ENCODE peak calls at places on chromosomes 5 and 9, in six cellular contexts. One of them, this sample, is unnamed. For H3K4me1, the result is how much of the 10 kb centered on the place peaks cover.

GRCh38 chr5:83564069-83564749 is 92.7 kb downstream of the VCAN start:
- DNase-seq in neuronal stem cell: peak
- DNase-seq in PC-9: peak
- DNase-seq in naive thymus-derived CD4-positive, alpha-beta T cell: no peak
- DNase-seq in A549: peak
- DNase-seq in IMR-90: peak
- DNase-seq in this sample: peak

GRCh38 chr5:88785396-88786216 is 97.4 kb downstream of the MEF2C start:
- DNase-seq in IMR-90: peak
- DNase-seq in naive thymus-derived CD4-positive, alpha-beta T cell: no peak
- DNase-seq in neuronal stem cell: no peak
- DNase-seq in A549: peak
- DNase-seq in PC-9: peak
- DNase-seq in this sample: no peak

GRCh38 chr9:35229066-35229778 is 67.4 kb downstream of the UNC13B start:
- DNase-seq in neuronal stem cell: no peak
- DNase-seq in naive thymus-derived CD4-positive, alpha-beta T cell: no peak
- DNase-seq in PC-9: no peak
- DNase-seq in A549: no peak
- DNase-seq in IMR-90: no peak
- DNase-seq in this sample: no peak

GRCh38 chr9:36345103-36345846 is 54.8 kb downstream of the RNF38 start:
- DNase-seq in A549: no peak
- DNase-seq in naive thymus-derived CD4-positive, alpha-beta T cell: no peak
- DNase-seq in neuronal stem cell: no peak
- DNase-seq in PC-9: no peak
- DNase-seq in IMR-90: no peak
- DNase-seq in this sample: no peak

GRCh38 chr9:759983-760715 is 81.3 kb upstream of the DMRT1 start:
- DNase-seq in naive thymus-derived CD4-positive, alpha-beta T cell: no peak
- DNase-seq in A549: no peak
- DNase-seq in neuronal stem cell: no peak
- DNase-seq in IMR-90: no peak
- DNase-seq in PC-9: no peak
- DNase-seq in this sample: no peak

GRCh38 chr5:2780421-2781171 is 29.1 kb upstream of the IRX2 start:
- DNase-seq in IMR-90: no peak
- DNase-seq in neuronal stem cell: no peak
- DNase-seq in A549: no peak
- DNase-seq in PC-9: peak
- DNase-seq in naive thymus-derived CD4-positive, alpha-beta T cell: no peak
- DNase-seq in this sample: no peak

GRCh38 chr9:100473271-100474081 is 527 bp downstream of the TMEFF1 start:
- DNase-seq in neuronal stem cell: peak
- DNase-seq in PC-9: no peak
- DNase-seq in A549: peak
- DNase-seq in naive thymus-derived CD4-positive, alpha-beta T cell: peak
- DNase-seq in IMR-90: peak
- DNase-seq in this sample: peak

GRCh38 chr9:129070670-129071525 is 10.0 kb upstream of the DOLPP1 start:
- DNase-seq in neuronal stem cell: no peak
- DNase-seq in PC-9: peak
- DNase-seq in naive thymus-derived CD4-positive, alpha-beta T cell: no peak
- DNase-seq in A549: no peak
- DNase-seq in IMR-90: no peak
- DNase-seq in this sample: no peak

GRCh38 chr5:28748446-28748845 is 1710.1 kb upstream of the CDH9 start:
- DNase-seq in naive thymus-derived CD4-positive, alpha-beta T cell: no peak
- DNase-seq in IMR-90: no peak
- DNase-seq in neuronal stem cell: no peak
- DNase-seq in PC-9: no peak
- DNase-seq in A549: no peak
- DNase-seq in this sample: no peak

GRCh38 chr9:93956183-93956784 is 1.1 kb upstream of the BARX1 start:
- DNase-seq in neuronal stem cell: no peak
- DNase-seq in PC-9: no peak
- DNase-seq in A549: no peak
- DNase-seq in IMR-90: no peak
- DNase-seq in naive thymus-derived CD4-positive, alpha-beta T cell: no peak
- DNase-seq in this sample: no peak

GRCh38 chr5:152606739-152607138 is 201.7 kb upstream of the NMUR2 start:
- DNase-seq in PC-9: no peak
- DNase-seq in neuronal stem cell: no peak
- DNase-seq in IMR-90: no peak
- DNase-seq in A549: no peak
- DNase-seq in naive thymus-derived CD4-positive, alpha-beta T cell: no peak
- DNase-seq in this sample: no peak

GRCh38 chr5:150350524-150351344 is 6.8 kb upstream of the TCOF1 start:
- DNase-seq in naive thymus-derived CD4-positive, alpha-beta T cell: no peak
- DNase-seq in PC-9: peak
- DNase-seq in A549: peak
- DNase-seq in neuronal stem cell: peak
- DNase-seq in IMR-90: peak
- DNase-seq in this sample: peak

GRCh38 chr5:139473565-139473964 is 2.8 kb downstream of the SMIM33 start:
- DNase-seq in neuronal stem cell: no peak
- DNase-seq in IMR-90: no peak
- DNase-seq in PC-9: no peak
- DNase-seq in A549: no peak
- DNase-seq in naive thymus-derived CD4-positive, alpha-beta T cell: no peak
- DNase-seq in this sample: no peak

GRCh38 chr9:114525505-114525904 is 20.2 kb upstream of the WHRN start:
- DNase-seq in naive thymus-derived CD4-positive, alpha-beta T cell: no peak
- DNase-seq in A549: peak
- DNase-seq in neuronal stem cell: no peak
- DNase-seq in PC-9: peak
- DNase-seq in IMR-90: peak
- DNase-seq in this sample: no peak

GRCh38 chr9:99264070-99264469 is 42.0 kb downstream of the SEC61B start:
- DNase-seq in naive thymus-derived CD4-positive, alpha-beta T cell: no peak
- DNase-seq in A549: peak
- DNase-seq in IMR-90: no peak
- DNase-seq in neuronal stem cell: no peak
- DNase-seq in PC-9: no peak
- DNase-seq in this sample: no peak

GRCh38 chr5:178241688-178242231 is 9.2 kb upstream of the PHYKPL start:
- DNase-seq in IMR-90: no peak
- DNase-seq in neuronal stem cell: no peak
- DNase-seq in PC-9: no peak
- DNase-seq in A549: no peak
- DNase-seq in naive thymus-derived CD4-positive, alpha-beta T cell: no peak
- DNase-seq in this sample: no peak

GRCh38 chr9:101130089-101130488 is 101.6 kb downstream of the PLPPR1 start:
- DNase-seq in neuronal stem cell: no peak
- DNase-seq in naive thymus-derived CD4-positive, alpha-beta T cell: no peak
- DNase-seq in PC-9: no peak
- DNase-seq in IMR-90: no peak
- DNase-seq in A549: no peak
- DNase-seq in this sample: no peak

GRCh38 chr5:142779163-142779562 is 9.0 kb downstream of the ARHGAP26 start:
- DNase-seq in neuronal stem cell: no peak
- DNase-seq in A549: no peak
- DNase-seq in naive thymus-derived CD4-positive, alpha-beta T cell: no peak
- DNase-seq in PC-9: no peak
- DNase-seq in IMR-90: no peak
- DNase-seq in this sample: no peak

GRCh38 chr9:27632254-27632653 is 59.0 kb upstream of the C9orf72 start:
- DNase-seq in naive thymus-derived CD4-positive, alpha-beta T cell: no peak
- DNase-seq in A549: no peak
- DNase-seq in IMR-90: no peak
- DNase-seq in neuronal stem cell: no peak
- DNase-seq in PC-9: no peak
- DNase-seq in this sample: no peak

GRCh38 chr5:132386644-132387286 is 17.3 kb downstream of the SLC22A5 start:
- DNase-seq in neuronal stem cell: peak
- DNase-seq in naive thymus-derived CD4-positive, alpha-beta T cell: peak
- DNase-seq in IMR-90: peak
- DNase-seq in A549: peak
- DNase-seq in PC-9: peak
- DNase-seq in this sample: peak

GRCh38 chr5:23994581-23995370 is 487.4 kb downstream of the PRDM9 start:
- DNase-seq in A549: peak
- DNase-seq in neuronal stem cell: no peak
- DNase-seq in IMR-90: no peak
- DNase-seq in PC-9: no peak
- DNase-seq in naive thymus-derived CD4-positive, alpha-beta T cell: no peak
- DNase-seq in this sample: no peak

GRCh38 chr9:128169925-128170324 is 9.9 kb downstream of the BBLN start:
- DNase-seq in neuronal stem cell: no peak
- DNase-seq in IMR-90: no peak
- DNase-seq in naive thymus-derived CD4-positive, alpha-beta T cell: no peak
- DNase-seq in PC-9: no peak
- DNase-seq in A549: no peak
- DNase-seq in this sample: no peak

GRCh38 chr5:68528877-68529276 is 313.3 kb downstream of the PIK3R1 start:
- DNase-seq in PC-9: no peak
- DNase-seq in IMR-90: peak
- DNase-seq in naive thymus-derived CD4-positive, alpha-beta T cell: no peak
- DNase-seq in A549: no peak
- DNase-seq in neuronal stem cell: no peak
- DNase-seq in this sample: no peak

GRCh38 chr9:134802201-134802795 is 78.3 kb upstream of the FCN2 start:
- DNase-seq in IMR-90: no peak
- DNase-seq in A549: no peak
- DNase-seq in PC-9: no peak
- DNase-seq in naive thymus-derived CD4-positive, alpha-beta T cell: no peak
- DNase-seq in neuronal stem cell: no peak
- DNase-seq in this sample: no peak
- H3K4me3 ChIP-seq in IMR-90: no peak
- H3K4me3 ChIP-seq in A549: no peak
- H3K4me3 ChIP-seq in PC-9: no peak
- H3K4me3 ChIP-seq in naive thymus-derived CD4-positive, alpha-beta T cell: no peak
- H3K4me3 ChIP-seq in neuronal stem cell: no peak
- H3K4me3 ChIP-seq in this sample: no peak

DNA sequence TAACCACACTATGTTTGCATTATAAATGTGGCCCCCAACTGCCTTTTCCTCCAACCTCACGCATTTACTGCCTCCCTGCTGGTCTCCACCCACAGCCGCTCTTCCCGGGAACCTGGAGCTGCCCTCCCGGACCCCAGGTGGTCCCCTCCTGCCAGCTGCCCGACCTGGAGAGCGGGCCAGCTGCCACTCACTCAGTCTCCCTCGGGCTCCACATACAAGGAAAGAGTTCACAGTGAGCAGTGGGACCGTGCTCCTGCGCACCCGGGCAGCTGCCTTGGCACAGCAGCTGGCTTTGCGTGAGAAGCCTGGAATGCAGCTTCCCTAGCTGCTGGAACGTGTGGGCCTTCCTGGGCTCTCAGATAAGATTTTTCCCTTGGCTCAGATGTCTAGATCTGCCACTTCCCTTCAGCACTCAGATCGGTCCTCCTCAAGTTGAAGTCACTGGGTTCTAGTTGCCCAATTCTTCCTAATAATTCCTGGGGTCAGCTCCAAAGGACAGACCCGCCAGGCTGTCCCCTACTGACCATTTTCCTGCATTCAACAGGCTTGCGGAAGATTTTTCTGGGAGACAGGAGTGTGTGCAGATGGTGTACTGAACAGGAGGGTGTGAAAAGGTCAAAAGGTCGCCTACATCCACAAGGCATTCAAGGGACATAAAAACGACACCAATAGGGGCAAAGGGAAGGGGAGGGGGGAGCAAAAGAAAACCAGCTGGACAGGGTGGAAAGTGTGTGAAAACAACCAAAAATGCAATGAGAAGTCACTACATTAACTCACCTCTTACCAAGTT is 69.1 kb downstream of the MYO10 start:
- DNase-seq in PC-9: no peak
- DNase-seq in naive thymus-derived CD4-positive, alpha-beta T cell: no peak
- DNase-seq in neuronal stem cell: peak
- DNase-seq in IMR-90: peak
- DNase-seq in A549: no peak
- DNase-seq in this sample: no peak
- H3K4me1 ChIP-seq in PC-9: under half
- H3K4me1 ChIP-seq in naive thymus-derived CD4-positive, alpha-beta T cell: under half
- H3K4me1 ChIP-seq in neuronal stem cell: under half
- H3K4me1 ChIP-seq in IMR-90: under half
- H3K4me1 ChIP-seq in A549: half or more
- H3K4me1 ChIP-seq in this sample: under half

GRCh38 chr5:168291961-168292782 is 727 bp downstream of the WWC1 start:
- DNase-seq in PC-9: no peak
- DNase-seq in naive thymus-derived CD4-positive, alpha-beta T cell: no peak
- DNase-seq in neuronal stem cell: no peak
- DNase-seq in A549: no peak
- DNase-seq in IMR-90: peak
- DNase-seq in this sample: no peak

GRCh38 chr5:168290902-168291280 is 554 bp upstream of the WWC1 start:
- DNase-seq in naive thymus-derived CD4-positive, alpha-beta T cell: no peak
- DNase-seq in A549: no peak
- DNase-seq in IMR-90: no peak
- DNase-seq in PC-9: no peak
- DNase-seq in neuronal stem cell: no peak
- DNase-seq in this sample: no peak

GRCh38 chr5:168292783-168293696 is 1.6 kb downstream of the WWC1 start:
- DNase-seq in A549: no peak
- DNase-seq in PC-9: no peak
- DNase-seq in IMR-90: no peak
- DNase-seq in neuronal stem cell: no peak
- DNase-seq in naive thymus-derived CD4-positive, alpha-beta T cell: no peak
- DNase-seq in this sample: no peak

GRCh38 chr5:168288349-168289245 is 2.8 kb upstream of the WWC1 start:
- DNase-seq in naive thymus-derived CD4-positive, alpha-beta T cell: no peak
- DNase-seq in neuronal stem cell: no peak
- DNase-seq in PC-9: peak
- DNase-seq in IMR-90: no peak
- DNase-seq in A549: peak
- DNase-seq in this sample: no peak

DNA sequence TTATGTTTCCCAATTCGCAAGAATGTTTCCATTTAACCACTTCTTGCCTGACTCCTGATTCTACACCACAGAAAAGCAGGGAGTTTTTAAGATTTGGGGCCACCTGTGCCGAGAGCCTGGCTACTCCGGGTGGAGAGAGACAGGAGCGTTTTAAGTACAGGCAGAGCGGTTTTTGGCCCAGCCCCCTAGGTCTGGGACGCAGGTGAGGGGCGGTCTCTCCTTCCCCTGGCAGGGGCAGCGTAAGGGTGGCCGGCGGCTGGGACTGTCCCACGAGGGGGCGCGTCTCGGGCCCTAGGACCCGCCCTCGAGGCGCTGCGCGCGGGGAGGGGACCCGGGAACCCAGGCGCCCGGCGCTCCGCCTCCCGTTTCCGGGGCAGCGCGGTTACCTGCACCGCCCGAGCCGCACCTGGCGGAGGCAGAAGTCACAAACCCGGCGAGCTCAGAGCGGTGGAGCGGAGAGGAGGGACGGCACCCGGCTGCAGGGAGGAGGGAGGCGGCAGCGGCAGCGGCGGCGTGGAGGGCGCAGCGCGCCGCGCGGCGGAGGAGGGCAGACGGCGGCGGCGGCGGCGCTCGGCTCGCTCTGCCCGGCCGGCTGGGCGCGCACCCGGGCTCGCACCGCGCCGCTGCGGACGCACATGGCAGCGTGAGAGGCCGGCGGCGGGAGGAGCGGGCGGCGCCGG is at the start of gene WWC1:
- DNase-seq in neuronal stem cell: no peak
- DNase-seq in A549: peak
- DNase-seq in naive thymus-derived CD4-positive, alpha-beta T cell: peak
- DNase-seq in PC-9: peak
- DNase-seq in IMR-90: peak
- DNase-seq in this sample: peak
- H3K4me3 ChIP-seq in neuronal stem cell: peak
- H3K4me3 ChIP-seq in A549: peak
- H3K4me3 ChIP-seq in naive thymus-derived CD4-positive, alpha-beta T cell: no peak
- H3K4me3 ChIP-seq in PC-9: peak
- H3K4me3 ChIP-seq in IMR-90: peak
- H3K4me3 ChIP-seq in this sample: no peak

GRCh38 chr9:131179561-131180219 is 54.3 kb downstream of the NUP214 start:
- DNase-seq in naive thymus-derived CD4-positive, alpha-beta T cell: no peak
- DNase-seq in PC-9: no peak
- DNase-seq in neuronal stem cell: no peak
- DNase-seq in IMR-90: peak
- DNase-seq in A549: no peak
- DNase-seq in this sample: no peak
- H3K4me1 ChIP-seq in naive thymus-derived CD4-positive, alpha-beta T cell: under half
- H3K4me1 ChIP-seq in PC-9: under half
- H3K4me1 ChIP-seq in neuronal stem cell: under half
- H3K4me1 ChIP-seq in IMR-90: under half
- H3K4me1 ChIP-seq in A549: under half
- H3K4me1 ChIP-seq in this sample: under half

This sample was measured in CD4-positive, alpha-beta memory T cell.